ENCODE peak calls at places on chromosomes 7 and 10, in ten cellular contexts. One of them, this sample, is unnamed.

GRCh38 chr7:101792051-101792651 is 25.3 kb upstream of the CUX1 start:
- DNase-seq in psoas muscle: peak
- DNase-seq in Panc1: no peak
- DNase-seq in PC-9: peak
- DNase-seq in H1: no peak
- DNase-seq in spleen: peak
- DNase-seq in tibial nerve: peak
- DNase-seq in ovary: peak
- DNase-seq in body of pancreas: no peak
- DNase-seq in cardiac muscle cell: peak
- DNase-seq in this sample: no peak

GRCh38 chr10:53697038-53697437 is 924.5 kb upstream of the MBL2 start:
- DNase-seq in psoas muscle: no peak
- DNase-seq in Panc1: no peak
- DNase-seq in PC-9: peak
- DNase-seq in H1: no peak
- DNase-seq in spleen: no peak
- DNase-seq in tibial nerve: no peak
- DNase-seq in ovary: no peak
- DNase-seq in body of pancreas: no peak
- DNase-seq in cardiac muscle cell: no peak
- DNase-seq in this sample: no peak

GRCh38 chr7:36291387-36292316 is 98.0 kb upstream of the ANLN start:
- DNase-seq in psoas muscle: peak
- DNase-seq in Panc1: peak
- DNase-seq in PC-9: peak
- DNase-seq in H1: no peak
- DNase-seq in spleen: peak
- DNase-seq in tibial nerve: peak
- DNase-seq in ovary: peak
- DNase-seq in body of pancreas: peak
- DNase-seq in cardiac muscle cell: peak
- DNase-seq in this sample: peak

GRCh38 chr7:32381024-32381601 is 109.1 kb downstream of the LSM5 start:
- DNase-seq in psoas muscle: no peak
- DNase-seq in Panc1: no peak
- DNase-seq in PC-9: no peak
- DNase-seq in H1: no peak
- DNase-seq in spleen: no peak
- DNase-seq in tibial nerve: no peak
- DNase-seq in ovary: no peak
- DNase-seq in body of pancreas: no peak
- DNase-seq in cardiac muscle cell: no peak
- DNase-seq in this sample: no peak

GRCh38 chr10:126334272-126334671 is 54.0 kb downstream of the ADAM12 start:
- DNase-seq in psoas muscle: no peak
- DNase-seq in Panc1: no peak
- DNase-seq in PC-9: no peak
- DNase-seq in H1: no peak
- DNase-seq in spleen: no peak
- DNase-seq in tibial nerve: no peak
- DNase-seq in ovary: no peak
- DNase-seq in body of pancreas: no peak
- DNase-seq in cardiac muscle cell: no peak
- DNase-seq in this sample: no peak

GRCh38 chr7:151853896-151854807 is 22.8 kb downstream of the PRKAG2 start:
- DNase-seq in psoas muscle: peak
- DNase-seq in Panc1: no peak
- DNase-seq in PC-9: no peak
- DNase-seq in H1: no peak
- DNase-seq in spleen: peak
- DNase-seq in tibial nerve: no peak
- DNase-seq in ovary: no peak
- DNase-seq in body of pancreas: peak
- DNase-seq in cardiac muscle cell: no peak
- DNase-seq in this sample: no peak

GRCh38 chr7:29297194-29297890 is 102.8 kb downstream of the CHN2 start:
- DNase-seq in psoas muscle: no peak
- DNase-seq in Panc1: no peak
- DNase-seq in PC-9: no peak
- DNase-seq in H1: no peak
- DNase-seq in spleen: no peak
- DNase-seq in tibial nerve: no peak
- DNase-seq in ovary: no peak
- DNase-seq in body of pancreas: no peak
- DNase-seq in cardiac muscle cell: no peak
- DNase-seq in this sample: no peak

GRCh38 chr10:3820255-3820654 is 35.2 kb upstream of the KLF6 start:
- DNase-seq in psoas muscle: no peak
- DNase-seq in Panc1: no peak
- DNase-seq in PC-9: no peak
- DNase-seq in H1: no peak
- DNase-seq in spleen: no peak
- DNase-seq in tibial nerve: no peak
- DNase-seq in ovary: no peak
- DNase-seq in body of pancreas: no peak
- DNase-seq in cardiac muscle cell: peak
- DNase-seq in this sample: no peak

GRCh38 chr7:155860461-155860839 is 48.2 kb upstream of the SHH start:
- DNase-seq in psoas muscle: no peak
- DNase-seq in Panc1: no peak
- DNase-seq in PC-9: no peak
- DNase-seq in H1: no peak
- DNase-seq in spleen: peak
- DNase-seq in tibial nerve: no peak
- DNase-seq in ovary: no peak
- DNase-seq in body of pancreas: no peak
- DNase-seq in cardiac muscle cell: no peak
- DNase-seq in this sample: no peak

GRCh38 chr7:105748701-105749100 is 127.7 kb downstream of the ATXN7L1 start:
- DNase-seq in psoas muscle: no peak
- DNase-seq in Panc1: no peak
- DNase-seq in PC-9: no peak
- DNase-seq in H1: no peak
- DNase-seq in spleen: no peak
- DNase-seq in tibial nerve: no peak
- DNase-seq in ovary: no peak
- DNase-seq in body of pancreas: no peak
- DNase-seq in cardiac muscle cell: no peak
- DNase-seq in this sample: no peak

GRCh38 chr7:74307738-74308505 is 18.7 kb downstream of the CLIP2 start:
- DNase-seq in psoas muscle: no peak
- DNase-seq in Panc1: no peak
- DNase-seq in PC-9: no peak
- DNase-seq in H1: no peak
- DNase-seq in spleen: no peak
- DNase-seq in tibial nerve: no peak
- DNase-seq in ovary: no peak
- DNase-seq in body of pancreas: peak
- DNase-seq in cardiac muscle cell: no peak
- DNase-seq in this sample: no peak

GRCh38 chr10:34109952-34110702 is 705.0 kb downstream of the PARD3 start:
- DNase-seq in psoas muscle: no peak
- DNase-seq in Panc1: no peak
- DNase-seq in PC-9: no peak
- DNase-seq in H1: no peak
- DNase-seq in spleen: no peak
- DNase-seq in tibial nerve: no peak
- DNase-seq in ovary: no peak
- DNase-seq in body of pancreas: no peak
- DNase-seq in cardiac muscle cell: peak
- DNase-seq in this sample: no peak

GRCh38 chr7:117401293-117402002 is 25.8 kb downstream of the ASZ1 start:
- DNase-seq in psoas muscle: no peak
- DNase-seq in Panc1: no peak
- DNase-seq in PC-9: no peak
- DNase-seq in H1: no peak
- DNase-seq in spleen: no peak
- DNase-seq in tibial nerve: no peak
- DNase-seq in ovary: no peak
- DNase-seq in body of pancreas: no peak
- DNase-seq in cardiac muscle cell: peak
- DNase-seq in this sample: no peak

GRCh38 chr10:123043409-123043925 is 34.7 kb downstream of the ACADSB start:
- DNase-seq in psoas muscle: no peak
- DNase-seq in Panc1: peak
- DNase-seq in PC-9: no peak
- DNase-seq in H1: peak
- DNase-seq in spleen: no peak
- DNase-seq in tibial nerve: no peak
- DNase-seq in ovary: no peak
- DNase-seq in body of pancreas: peak
- DNase-seq in cardiac muscle cell: peak
- DNase-seq in this sample: no peak

GRCh38 chr10:78925800-78926319 is 142.9 kb upstream of the ZMIZ1 start:
- DNase-seq in psoas muscle: no peak
- DNase-seq in Panc1: no peak
- DNase-seq in PC-9: peak
- DNase-seq in H1: no peak
- DNase-seq in spleen: no peak
- DNase-seq in tibial nerve: no peak
- DNase-seq in ovary: no peak
- DNase-seq in body of pancreas: no peak
- DNase-seq in cardiac muscle cell: peak
- DNase-seq in this sample: no peak

GRCh38 chr10:4372601-4373000 is 453.4 kb upstream of the AKR1E2 start:
- DNase-seq in psoas muscle: no peak
- DNase-seq in Panc1: no peak
- DNase-seq in PC-9: no peak
- DNase-seq in H1: no peak
- DNase-seq in spleen: no peak
- DNase-seq in tibial nerve: no peak
- DNase-seq in ovary: no peak
- DNase-seq in body of pancreas: no peak
- DNase-seq in cardiac muscle cell: peak
- DNase-seq in this sample: no peak

GRCh38 chr10:101236376-101237079 is 7.3 kb upstream of the LBX1 start:
- DNase-seq in psoas muscle: no peak
- DNase-seq in Panc1: no peak
- DNase-seq in PC-9: no peak
- DNase-seq in H1: no peak
- DNase-seq in spleen: no peak
- DNase-seq in tibial nerve: no peak
- DNase-seq in ovary: no peak
- DNase-seq in body of pancreas: no peak
- DNase-seq in cardiac muscle cell: peak
- DNase-seq in this sample: no peak
- H3K4me3 ChIP-seq in psoas muscle: no peak
- H3K4me3 ChIP-seq in Panc1: no peak
- H3K4me3 ChIP-seq in PC-9: no peak
- H3K4me3 ChIP-seq in H1: peak
- H3K4me3 ChIP-seq in spleen: no peak
- H3K4me3 ChIP-seq in tibial nerve: no peak
- H3K4me3 ChIP-seq in ovary: no peak
- H3K4me3 ChIP-seq in body of pancreas: no peak
- H3K4me3 ChIP-seq in cardiac muscle cell: no peak
- H3K4me3 ChIP-seq in this sample: no peak

DNA sequence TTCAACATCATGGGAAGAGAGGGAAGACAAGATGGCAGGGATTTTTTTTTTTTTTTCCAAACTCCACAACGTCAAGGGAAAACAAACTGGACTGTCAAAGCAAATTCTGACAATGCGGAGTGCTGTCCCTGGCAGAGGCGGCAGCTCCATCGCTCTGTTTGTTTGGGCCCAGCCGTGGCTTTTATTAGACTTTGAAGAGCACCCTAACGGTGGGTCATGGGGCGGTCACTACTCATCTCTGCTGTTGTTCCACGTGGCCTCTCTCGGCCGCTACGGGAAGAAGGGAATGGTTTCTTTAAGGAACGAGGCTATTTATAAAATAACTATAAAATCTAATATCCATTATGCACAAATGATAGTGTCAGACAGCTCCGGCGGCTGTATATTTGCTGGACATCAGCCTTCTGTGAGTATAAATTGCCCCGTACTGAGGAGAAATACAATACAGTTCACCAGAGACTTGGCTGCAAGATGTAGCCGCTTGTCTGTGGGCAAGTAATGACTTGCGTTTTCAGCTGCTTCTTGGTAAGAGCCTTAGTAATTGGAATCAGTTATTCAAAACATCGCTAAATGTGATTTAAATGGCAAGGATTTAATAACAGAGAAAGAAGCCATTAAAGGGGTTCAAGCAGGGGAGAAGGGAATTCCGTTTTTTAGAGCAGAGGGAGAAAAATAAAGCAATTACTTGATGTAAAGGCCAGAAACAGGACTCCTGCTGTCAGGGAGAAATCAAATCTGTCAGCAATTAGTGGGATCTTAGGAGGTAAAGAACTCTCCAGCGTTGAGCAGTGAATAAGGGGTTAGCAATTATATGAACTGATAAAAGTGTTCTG is 61.7 kb upstream of the RAB11FIP2 start:
- DNase-seq in psoas muscle: no peak
- DNase-seq in Panc1: no peak
- DNase-seq in PC-9: no peak
- DNase-seq in H1: no peak
- DNase-seq in spleen: no peak
- DNase-seq in tibial nerve: no peak
- DNase-seq in ovary: no peak
- DNase-seq in body of pancreas: no peak
- DNase-seq in cardiac muscle cell: no peak
- DNase-seq in this sample: no peak
- H3K27ac ChIP-seq in psoas muscle: no peak
- H3K27ac ChIP-seq in Panc1: no peak
- H3K27ac ChIP-seq in PC-9: no peak
- H3K27ac ChIP-seq in H1: no peak
- H3K27ac ChIP-seq in spleen: no peak
- H3K27ac ChIP-seq in tibial nerve: no peak
- H3K27ac ChIP-seq in ovary: no peak
- H3K27ac ChIP-seq in body of pancreas: no peak
- H3K27ac ChIP-seq in cardiac muscle cell: no peak
- H3K27ac ChIP-seq in this sample: no peak

GRCh38 chr7:135238112-135238744 is 4.6 kb downstream of the STRA8 start:
- DNase-seq in psoas muscle: no peak
- DNase-seq in Panc1: no peak
- DNase-seq in PC-9: no peak
- DNase-seq in H1: no peak
- DNase-seq in spleen: no peak
- DNase-seq in tibial nerve: no peak
- DNase-seq in ovary: no peak
- DNase-seq in body of pancreas: no peak
- DNase-seq in cardiac muscle cell: no peak
- DNase-seq in this sample: no peak
- TF ChIP-seq CTCF in psoas muscle: peak
- TF ChIP-seq CTCF in Panc1: peak
- TF ChIP-seq CTCF in PC-9: peak
- TF ChIP-seq CTCF in H1: peak
- TF ChIP-seq CTCF in spleen: no peak
- TF ChIP-seq CTCF in tibial nerve: no peak
- TF ChIP-seq CTCF in ovary: no peak
- TF ChIP-seq CTCF in body of pancreas: peak
- TF ChIP-seq CTCF in cardiac muscle cell: peak
- TF ChIP-seq CTCF in this sample: no peak

DNA sequence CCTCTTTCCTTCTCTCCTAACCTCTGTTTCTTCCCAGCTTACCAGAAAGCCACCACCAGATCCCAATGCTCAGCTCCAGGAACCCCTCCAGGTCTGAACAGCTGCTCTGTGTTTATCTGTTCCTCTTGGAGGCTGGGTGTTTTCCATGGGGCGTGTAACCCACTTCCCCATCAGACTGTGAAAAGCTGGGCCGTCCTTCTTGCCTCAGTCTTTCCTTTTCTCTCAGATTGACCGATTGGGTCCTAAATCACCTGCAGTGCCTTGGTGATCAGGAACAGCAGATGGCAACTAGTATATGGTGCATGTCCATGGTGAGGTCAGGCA is 4.8 kb downstream of the SH3PXD2A start:
- DNase-seq in psoas muscle: no peak
- DNase-seq in Panc1: no peak
- DNase-seq in PC-9: no peak
- DNase-seq in H1: no peak
- DNase-seq in spleen: no peak
- DNase-seq in tibial nerve: no peak
- DNase-seq in ovary: no peak
- DNase-seq in body of pancreas: no peak
- DNase-seq in cardiac muscle cell: no peak
- DNase-seq in this sample: no peak
- H3K4me3 ChIP-seq in psoas muscle: peak
- H3K4me3 ChIP-seq in Panc1: peak
- H3K4me3 ChIP-seq in PC-9: no peak
- H3K4me3 ChIP-seq in H1: no peak
- H3K4me3 ChIP-seq in spleen: no peak
- H3K4me3 ChIP-seq in tibial nerve: no peak
- H3K4me3 ChIP-seq in ovary: no peak
- H3K4me3 ChIP-seq in body of pancreas: no peak
- H3K4me3 ChIP-seq in cardiac muscle cell: no peak
- H3K4me3 ChIP-seq in this sample: no peak